ENCODE peak calls at places on chromosomes 13 and 19, in six cellular contexts. One of them, this sample, is unnamed.

GRCh38 chr19:33622809-33623511 is 1.2 kb downstream of the CHST8 start:
- DNase-seq in HL-60: no peak
- DNase-seq in ovary: no peak
- DNase-seq in pancreas: no peak
- DNase-seq in mammary epithelial cell: no peak
- DNase-seq in transverse colon: no peak
- DNase-seq in this sample: no peak

GRCh38 chr19:7067716-7068115 is 1.8 kb upstream of the ZNF557 start:
- DNase-seq in ovary: no peak
- DNase-seq in HL-60: no peak
- DNase-seq in pancreas: no peak
- DNase-seq in transverse colon: no peak
- DNase-seq in mammary epithelial cell: no peak
- DNase-seq in this sample: no peak

GRCh38 chr13:33441015-33441414 is 155.5 kb upstream of the STARD13 start:
- DNase-seq in transverse colon: peak
- DNase-seq in ovary: no peak
- DNase-seq in mammary epithelial cell: peak
- DNase-seq in HL-60: no peak
- DNase-seq in pancreas: no peak
- DNase-seq in this sample: peak

GRCh38 chr13:101423872-101424271 is 7.6 kb upstream of the NALCN start:
- DNase-seq in mammary epithelial cell: no peak
- DNase-seq in pancreas: no peak
- DNase-seq in HL-60: no peak
- DNase-seq in ovary: no peak
- DNase-seq in transverse colon: no peak
- DNase-seq in this sample: no peak

GRCh38 chr13:30331331-30331771 is 24.0 kb upstream of the KATNAL1 start:
- DNase-seq in pancreas: no peak
- DNase-seq in transverse colon: peak
- DNase-seq in mammary epithelial cell: no peak
- DNase-seq in HL-60: no peak
- DNase-seq in ovary: peak
- DNase-seq in this sample: no peak

GRCh38 chr19:6481541-6482342 is at the start of gene DENND1C:
- DNase-seq in transverse colon: peak
- DNase-seq in pancreas: no peak
- DNase-seq in ovary: no peak
- DNase-seq in mammary epithelial cell: no peak
- DNase-seq in HL-60: peak
- DNase-seq in this sample: no peak

GRCh38 chr19:39403331-39404312 is 3.0 kb upstream of the ZFP36 start:
- DNase-seq in HL-60: peak
- DNase-seq in transverse colon: peak
- DNase-seq in ovary: peak
- DNase-seq in mammary epithelial cell: peak
- DNase-seq in pancreas: peak
- DNase-seq in this sample: peak

GRCh38 chr19:34391813-34392212 is 12.4 kb upstream of the PDCD2L start:
- DNase-seq in mammary epithelial cell: no peak
- DNase-seq in pancreas: no peak
- DNase-seq in ovary: no peak
- DNase-seq in HL-60: no peak
- DNase-seq in transverse colon: no peak
- DNase-seq in this sample: no peak

GRCh38 chr13:40272776-40273139 is 393.7 kb downstream of the FOXO1 start:
- DNase-seq in HL-60: no peak
- DNase-seq in ovary: no peak
- DNase-seq in mammary epithelial cell: peak
- DNase-seq in pancreas: no peak
- DNase-seq in transverse colon: no peak
- DNase-seq in this sample: peak

GRCh38 chr19:7554990-7555864 is 19.7 kb downstream of the PNPLA6 start:
- DNase-seq in pancreas: no peak
- DNase-seq in transverse colon: no peak
- DNase-seq in HL-60: no peak
- DNase-seq in ovary: no peak
- DNase-seq in mammary epithelial cell: no peak
- DNase-seq in this sample: no peak

GRCh38 chr13:93861818-93862217 is 617.7 kb downstream of the DCT start:
- DNase-seq in HL-60: no peak
- DNase-seq in ovary: no peak
- DNase-seq in transverse colon: no peak
- DNase-seq in pancreas: no peak
- DNase-seq in mammary epithelial cell: peak
- DNase-seq in this sample: no peak

GRCh38 chr13:101514695-101515275 is 62.3 kb downstream of the ITGBL1 start:
- DNase-seq in HL-60: no peak
- DNase-seq in mammary epithelial cell: peak
- DNase-seq in ovary: no peak
- DNase-seq in pancreas: no peak
- DNase-seq in transverse colon: no peak
- DNase-seq in this sample: no peak

GRCh38 chr19:33763661-33764343 is 32.9 kb upstream of the KCTD15 start:
- DNase-seq in HL-60: no peak
- DNase-seq in pancreas: peak
- DNase-seq in mammary epithelial cell: no peak
- DNase-seq in transverse colon: no peak
- DNase-seq in ovary: no peak
- DNase-seq in this sample: no peak

GRCh38 chr19:33550741-33551140 is 29.1 kb upstream of the PEPD start:
- DNase-seq in HL-60: no peak
- DNase-seq in mammary epithelial cell: no peak
- DNase-seq in pancreas: peak
- DNase-seq in transverse colon: no peak
- DNase-seq in ovary: peak
- DNase-seq in this sample: no peak

GRCh38 chr13:100302391-100302790 is 213.5 kb downstream of the PCCA start:
- DNase-seq in HL-60: no peak
- DNase-seq in mammary epithelial cell: no peak
- DNase-seq in transverse colon: no peak
- DNase-seq in pancreas: no peak
- DNase-seq in ovary: no peak
- DNase-seq in this sample: no peak

GRCh38 chr19:33133438-33134031 is 1.6 kb downstream of the WDR88 start:
- DNase-seq in ovary: no peak
- DNase-seq in mammary epithelial cell: no peak
- DNase-seq in transverse colon: no peak
- DNase-seq in pancreas: no peak
- DNase-seq in HL-60: no peak
- DNase-seq in this sample: no peak

GRCh38 chr13:83730674-83731073 is 151.6 kb downstream of the SLITRK1 start:
- DNase-seq in transverse colon: no peak
- DNase-seq in pancreas: no peak
- DNase-seq in mammary epithelial cell: no peak
- DNase-seq in HL-60: no peak
- DNase-seq in ovary: no peak
- DNase-seq in this sample: no peak

GRCh38 chr13:83733293-83733692 is 149.0 kb downstream of the SLITRK1 start:
- DNase-seq in transverse colon: no peak
- DNase-seq in HL-60: no peak
- DNase-seq in pancreas: no peak
- DNase-seq in mammary epithelial cell: no peak
- DNase-seq in ovary: no peak
- DNase-seq in this sample: no peak

GRCh38 chr13:83732755-83733154 is 149.5 kb downstream of the SLITRK1 start:
- DNase-seq in ovary: no peak
- DNase-seq in mammary epithelial cell: no peak
- DNase-seq in HL-60: no peak
- DNase-seq in pancreas: no peak
- DNase-seq in transverse colon: no peak
- DNase-seq in this sample: no peak

DNA sequence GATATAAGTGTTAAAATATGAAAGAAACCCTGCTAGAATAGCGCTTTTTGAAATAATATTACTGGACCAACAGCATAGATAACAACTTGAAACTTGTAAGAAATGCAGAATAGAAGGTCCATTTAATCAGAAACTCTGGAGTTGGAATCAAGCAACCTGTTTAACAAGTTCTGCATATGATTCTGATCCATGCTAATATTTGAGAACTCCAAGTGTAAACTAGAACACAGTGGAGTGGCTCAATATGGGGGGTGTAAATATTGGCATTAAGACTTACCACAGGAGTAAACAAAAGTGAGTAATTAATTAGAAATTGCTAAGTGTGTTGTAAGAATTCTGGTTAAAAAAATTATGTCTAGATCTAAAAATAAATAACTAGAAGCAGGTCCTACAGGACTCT is 151.2 kb downstream of the SLITRK1 start:
- DNase-seq in mammary epithelial cell: no peak
- DNase-seq in ovary: no peak
- DNase-seq in pancreas: no peak
- DNase-seq in transverse colon: no peak
- DNase-seq in HL-60: no peak
- DNase-seq in this sample: no peak
- H3K27ac ChIP-seq in mammary epithelial cell: no peak
- H3K27ac ChIP-seq in ovary: no peak
- H3K27ac ChIP-seq in pancreas: no peak
- H3K27ac ChIP-seq in transverse colon: no peak
- H3K27ac ChIP-seq in HL-60: no peak
- H3K27ac ChIP-seq in this sample: no peak

GRCh38 chr13:75762066-75762937 is 126.2 kb downstream of the LMO7 start:
- DNase-seq in transverse colon: no peak
- DNase-seq in pancreas: no peak
- DNase-seq in mammary epithelial cell: peak
- DNase-seq in HL-60: no peak
- DNase-seq in ovary: no peak
- DNase-seq in this sample: peak
- H3K27ac ChIP-seq in transverse colon: peak
- H3K27ac ChIP-seq in pancreas: peak
- H3K27ac ChIP-seq in mammary epithelial cell: peak
- H3K27ac ChIP-seq in HL-60: no peak
- H3K27ac ChIP-seq in ovary: peak
- H3K27ac ChIP-seq in this sample: peak

GRCh38 chr19:55486971-55487883 is 1.0 kb upstream of the SSC5D start:
- DNase-seq in mammary epithelial cell: peak
- DNase-seq in HL-60: peak
- DNase-seq in pancreas: peak
- DNase-seq in ovary: peak
- DNase-seq in transverse colon: peak
- DNase-seq in this sample: peak
- H3K27ac ChIP-seq in mammary epithelial cell: no peak
- H3K27ac ChIP-seq in HL-60: no peak
- H3K27ac ChIP-seq in pancreas: peak
- H3K27ac ChIP-seq in ovary: peak
- H3K27ac ChIP-seq in transverse colon: peak
- H3K27ac ChIP-seq in this sample: peak

DNA sequence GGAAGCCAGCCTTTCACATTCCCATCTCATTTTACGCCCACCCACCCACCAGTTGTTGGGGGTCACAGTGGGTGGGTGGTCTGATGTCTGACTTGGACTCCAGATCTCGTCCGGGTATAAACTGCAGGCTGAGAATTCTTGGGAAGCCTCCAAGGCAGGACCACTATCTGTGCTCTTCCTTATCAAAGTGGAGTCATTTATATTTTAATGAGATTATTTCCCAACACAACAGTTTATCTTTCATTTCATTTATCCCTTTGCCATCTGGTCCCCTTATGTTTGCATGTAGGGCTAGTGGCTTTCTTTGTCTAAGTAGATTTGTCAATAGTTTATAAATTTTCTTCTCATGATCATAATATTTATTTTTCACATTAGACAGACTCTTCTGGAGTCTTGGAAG is 3.5 kb upstream of the FAM124A start:
- DNase-seq in ovary: no peak
- DNase-seq in HL-60: no peak
- DNase-seq in mammary epithelial cell: no peak
- DNase-seq in pancreas: no peak
- DNase-seq in transverse colon: no peak
- DNase-seq in this sample: no peak
- H3K27ac ChIP-seq in ovary: no peak
- H3K27ac ChIP-seq in HL-60: no peak
- H3K27ac ChIP-seq in mammary epithelial cell: no peak
- H3K27ac ChIP-seq in pancreas: no peak
- H3K27ac ChIP-seq in transverse colon: no peak
- H3K27ac ChIP-seq in this sample: no peak

DNA sequence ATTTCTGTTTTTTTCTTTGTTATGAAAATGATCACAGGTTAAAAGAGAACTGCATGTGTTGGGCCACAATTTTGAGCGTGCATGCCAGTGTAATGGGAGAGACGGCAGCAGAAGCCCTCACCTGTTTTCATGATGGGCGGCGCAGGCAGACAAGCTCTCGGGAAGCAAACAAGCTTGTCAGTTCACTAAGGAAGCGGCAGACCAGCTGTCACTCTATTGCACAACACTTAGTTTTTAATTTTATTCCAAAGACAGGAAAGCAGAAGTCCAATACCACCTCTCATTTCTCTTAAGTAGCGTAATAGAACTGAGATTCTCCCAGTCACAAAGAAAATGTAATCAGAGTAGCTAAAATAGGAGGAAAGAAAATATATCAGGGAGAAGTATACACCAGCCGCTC is 711.5 kb downstream of the DIAPH3 start:
- DNase-seq in transverse colon: no peak
- DNase-seq in mammary epithelial cell: no peak
- DNase-seq in HL-60: peak
- DNase-seq in pancreas: no peak
- DNase-seq in ovary: no peak
- DNase-seq in this sample: no peak
- H3K27ac ChIP-seq in transverse colon: no peak
- H3K27ac ChIP-seq in mammary epithelial cell: no peak
- H3K27ac ChIP-seq in HL-60: no peak
- H3K27ac ChIP-seq in pancreas: no peak
- H3K27ac ChIP-seq in ovary: no peak
- H3K27ac ChIP-seq in this sample: no peak

GRCh38 chr13:110347535-110348308 is 40.6 kb downstream of the COL4A2 start:
- DNase-seq in transverse colon: no peak
- DNase-seq in pancreas: no peak
- DNase-seq in mammary epithelial cell: peak
- DNase-seq in HL-60: no peak
- DNase-seq in ovary: no peak
- DNase-seq in this sample: peak
- H3K27ac ChIP-seq in transverse colon: peak
- H3K27ac ChIP-seq in pancreas: no peak
- H3K27ac ChIP-seq in mammary epithelial cell: peak
- H3K27ac ChIP-seq in HL-60: no peak
- H3K27ac ChIP-seq in ovary: no peak
- H3K27ac ChIP-seq in this sample: peak

DNA sequence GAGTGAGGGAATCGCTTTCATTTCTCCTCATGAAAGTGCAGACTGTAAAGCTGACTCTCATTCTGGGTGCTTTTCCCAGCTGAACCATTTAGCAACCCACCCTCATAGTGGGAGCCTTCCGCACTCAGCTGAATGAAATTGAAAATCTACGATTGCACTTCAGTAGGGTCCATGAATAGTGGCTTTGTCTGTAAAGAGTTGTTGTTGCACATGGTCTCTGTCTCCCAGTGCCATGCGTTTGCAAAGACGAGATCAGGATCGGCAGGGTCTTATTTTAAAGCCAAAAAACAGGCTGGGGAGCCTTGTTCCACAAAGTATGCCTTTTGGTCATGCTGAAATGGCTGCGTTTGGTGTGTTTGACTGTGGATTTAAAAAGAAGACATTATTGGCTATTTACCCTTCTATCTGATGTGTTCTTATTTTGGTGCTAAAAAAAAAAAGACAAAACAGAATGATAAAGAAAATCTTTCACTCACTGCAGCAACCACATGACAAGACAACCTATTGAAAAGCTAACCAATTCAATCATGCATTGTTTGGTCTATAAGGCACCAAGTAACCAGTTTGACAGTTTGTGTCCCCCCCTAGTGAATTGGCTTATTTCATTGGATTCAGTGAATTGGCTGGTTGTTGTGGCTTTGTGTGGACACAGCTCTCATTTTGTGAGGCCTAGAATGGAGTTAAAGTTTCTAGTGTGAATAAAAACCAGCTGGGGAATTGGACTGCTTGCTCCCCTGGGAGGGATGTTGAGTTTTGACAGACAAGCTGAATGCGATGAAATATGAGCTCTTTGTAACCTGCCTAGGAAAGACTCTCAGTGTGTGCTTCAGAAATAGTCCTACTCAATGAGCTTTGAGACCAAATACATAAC is 65.6 kb downstream of the ARHGAP35 start:
- DNase-seq in pancreas: no peak
- DNase-seq in mammary epithelial cell: no peak
- DNase-seq in transverse colon: no peak
- DNase-seq in HL-60: no peak
- DNase-seq in ovary: no peak
- DNase-seq in this sample: no peak
- H3K27ac ChIP-seq in pancreas: no peak
- H3K27ac ChIP-seq in mammary epithelial cell: peak
- H3K27ac ChIP-seq in transverse colon: peak
- H3K27ac ChIP-seq in HL-60: no peak
- H3K27ac ChIP-seq in ovary: no peak
- H3K27ac ChIP-seq in this sample: peak

This sample was measured in epithelial cell of prostate.